ENCODE peak calls at places on chromosomes 11 and 22, in eight cellular contexts. X, Q, P, R, U, W, H and N are unnamed samples.

GRCh38 chr11:86938900-86939880 is 16.0 kb downstream of the FZD4 start:
- DNase-seq in H (no peak), Q (no peak), P (peak), W (no peak), R (no peak), X (no peak), U (no peak), N (peak)

GRCh38 chr11:67617243-67617953 is 10.7 kb downstream of the NDUFV1 start:
- DNase-seq in X (no peak), P (no peak), U (no peak), Q (no peak), R (no peak), W (no peak), H (no peak), N (no peak)

GRCh38 chr11:6606471-6607189 is 3.1 kb downstream of the ILK start:
- DNase-seq in R (peak), U (peak), W (peak), P (peak), H (peak), Q (peak), X (no peak), N (peak)

GRCh38 chr11:1234054-1234720 is 11.3 kb downstream of the MUC5B start:
- DNase-seq in R (peak), Q (peak), W (peak), U (no peak), H (peak), X (peak), P (no peak), N (no peak)

GRCh38 chr11:40387240-40387980 is 1072.0 kb downstream of the LRRC4C start:
- DNase-seq in R (no peak), W (no peak), Q (no peak), H (no peak), X (no peak), P (no peak), U (no peak), N (no peak)

GRCh38 chr22:35539910-35540599 is 576 bp upstream of the RASD2 start:
- DNase-seq in H (peak), U (peak), W (no peak), P (no peak), Q (peak), X (peak), R (peak), N (no peak)

GRCh38 chr11:124863826-124864165 is 1.4 kb upstream of the ROBO3 start:
- DNase-seq in U (no peak), X (no peak), H (no peak), Q (peak), W (no peak), R (no peak), P (no peak), N (no peak)

GRCh38 chr11:122682464-122682863 is 26.9 kb downstream of the UBASH3B start:
- DNase-seq in W (no peak), X (no peak), H (no peak), P (no peak), R (no peak), Q (no peak), U (no peak), N (no peak)

GRCh38 chr11:30683176-30683575 is 97.0 kb upstream of the MPPED2 start:
- DNase-seq in R (no peak), W (no peak), H (no peak), U (no peak), Q (no peak), X (no peak), P (no peak), N (no peak)

GRCh38 chr11:46309669-46310288 is 32.3 kb downstream of the CREB3L1 start:
- DNase-seq in R (no peak), Q (no peak), P (no peak), X (no peak), W (no peak), H (no peak), U (no peak), N (no peak)

GRCh38 chr11:59560290-59560701 is 49.0 kb downstream of the OR4D9 start:
- DNase-seq in U (peak), P (peak), H (peak), Q (no peak), X (peak), R (no peak), W (peak), N (peak)

GRCh38 chr11:59629996-59630395 is 14.4 kb upstream of the OSBP start:
- DNase-seq in R (no peak), W (no peak), H (no peak), U (no peak), P (no peak), Q (no peak), X (no peak), N (no peak)

GRCh38 chr22:49944399-49944891 is 16.1 kb upstream of the PIM3 start:
- DNase-seq in R (no peak), W (no peak), P (no peak), H (no peak), Q (no peak), U (no peak), X (no peak), N (no peak)

GRCh38 chr11:36437413-36437812 is 72.7 kb downstream of the TRAF6 start:
- DNase-seq in H (no peak), X (no peak), U (no peak), P (no peak), R (no peak), Q (no peak), W (no peak), N (no peak)

GRCh38 chr11:83836883-83837654 is 550.9 kb upstream of the CCDC90B start:
- DNase-seq in X (no peak), U (no peak), H (peak), Q (no peak), R (peak), W (no peak), P (peak), N (peak)

GRCh38 chr22:32985899-32986772 is 72.0 kb downstream of the SYN3 start:
- DNase-seq in R (peak), W (peak), U (peak), Q (no peak), P (peak), H (peak), X (no peak), N (peak)

GRCh38 chr11:34300571-34301295 is 57.1 kb downstream of the ABTB2 start:
- DNase-seq in W (no peak), Q (no peak), X (no peak), H (no peak), R (no peak), U (no peak), P (no peak), N (no peak)

GRCh38 chr22:44459041-44459440 is 39.0 kb downstream of the RTL6 start:
- DNase-seq in P (no peak), Q (no peak), R (no peak), U (no peak), W (no peak), X (no peak), H (no peak), N (no peak)

GRCh38 chr11:133153031-133153430 is 379.3 kb downstream of the OPCML start:
- DNase-seq in R (no peak), W (no peak), H (no peak), Q (no peak), P (no peak), X (no peak), U (no peak), N (no peak)

GRCh38 chr22:25729016-25729415 is 13.0 kb upstream of the MYO18B start:
- DNase-seq in X (no peak), Q (no peak), P (no peak), H (no peak), W (no peak), R (no peak), U (no peak), N (no peak)

GRCh38 chr11:45017329-45017728 is 66.6 kb upstream of the TP53I11 start:
- DNase-seq in Q (no peak), X (no peak), H (peak), P (no peak), R (no peak), U (no peak), W (no peak), N (no peak)

GRCh38 chr22:38843716-38844660 is at the start of gene NPTXR:
- DNase-seq in P (no peak), U (no peak), Q (no peak), R (peak), W (no peak), X (peak), H (peak), N (no peak)

GRCh38 chr11:27216268-27217149 is 146.5 kb downstream of the CCDC34 start:
- DNase-seq in H (peak), U (no peak), R (peak), Q (peak), W (no peak), P (peak), X (no peak), N (peak)

GRCh38 chr11:3836903-3837302 is 3.9 kb downstream of the RHOG start:
- DNase-seq in U (peak), Q (peak), X (peak), R (peak), W (no peak), H (no peak), P (no peak), N (no peak)

GRCh38 chr11:283405-284080 is 5.3 kb downstream of the NLRP6 start:
- DNase-seq in H (no peak), X (peak), Q (no peak), W (no peak), R (no peak), U (no peak), P (no peak), N (no peak)

GRCh38 chr11:11512090-11512489 is 109.7 kb downstream of the GALNT18 start:
- DNase-seq in H (no peak), U (no peak), Q (no peak), P (no peak), R (no peak), X (no peak), W (no peak), N (no peak)

GRCh38 chr22:24198682-24199052 is 17.4 kb downstream of the SUSD2 start:
- DNase-seq in U (no peak), W (no peak), H (no peak), P (no peak), Q (no peak), X (no peak), R (no peak), N (no peak)

GRCh38 chr11:4026389-4026788 is 68.2 kb upstream of the RRM1 start:
- DNase-seq in P (no peak), W (no peak), R (no peak), H (no peak), Q (no peak), U (no peak), X (no peak), N (no peak)

GRCh38 chr11:69231466-69232018 is 62.4 kb upstream of the MYEOV start:
- DNase-seq in W (peak), H (no peak), X (no peak), U (no peak), Q (no peak), P (no peak), R (no peak), N (no peak)

GRCh38 chr22:37211075-37211852 is 1.0 kb downstream of the SSTR3 start:
- DNase-seq in Q (peak), R (peak), P (no peak), U (no peak), X (peak), H (no peak), W (peak), N (no peak)

GRCh38 chr11:104106136-104106754 is 57.7 kb downstream of the PDGFD start:
- DNase-seq in R (no peak), Q (no peak), P (no peak), W (no peak), H (no peak), X (no peak), U (no peak), N (peak)

GRCh38 chr11:69312418-69313399 is 18.8 kb downstream of the MYEOV start:
- DNase-seq in U (no peak), Q (peak), R (no peak), P (no peak), X (no peak), H (no peak), W (peak), N (peak)

GRCh38 chr11:124174001-124174400 is 9.1 kb upstream of the OR10D3 start:
- DNase-seq in U (no peak), Q (no peak), H (no peak), W (no peak), P (peak), R (no peak), X (no peak), N (peak)

GRCh38 chr11:1026641-1027482 is 9.7 kb downstream of the MUC6 start:
- DNase-seq in P (no peak), U (no peak), W (no peak), X (no peak), R (no peak), H (no peak), Q (no peak), N (no peak)

GRCh38 chr11:7903940-7904339 is 27.1 kb downstream of the OR10A6 start:
- DNase-seq in P (no peak), Q (no peak), W (no peak), U (no peak), H (no peak), X (no peak), R (no peak), N (no peak)

GRCh38 chr11:7905549-7905948 is 25.5 kb downstream of the OR10A6 start:
- DNase-seq in R (no peak), Q (no peak), X (no peak), H (no peak), P (no peak), U (no peak), W (no peak), N (no peak)

GRCh38 chr11:7906481-7906880 is 24.6 kb downstream of the OR10A6 start:
- DNase-seq in R (no peak), X (no peak), W (no peak), Q (no peak), U (no peak), P (no peak), H (no peak), N (no peak)

GRCh38 chr11:7905961-7906429 is 25.1 kb downstream of the OR10A6 start:
- DNase-seq in H (no peak), P (no peak), U (no peak), R (no peak), Q (peak), X (no peak), W (no peak), N (no peak)

DNA sequence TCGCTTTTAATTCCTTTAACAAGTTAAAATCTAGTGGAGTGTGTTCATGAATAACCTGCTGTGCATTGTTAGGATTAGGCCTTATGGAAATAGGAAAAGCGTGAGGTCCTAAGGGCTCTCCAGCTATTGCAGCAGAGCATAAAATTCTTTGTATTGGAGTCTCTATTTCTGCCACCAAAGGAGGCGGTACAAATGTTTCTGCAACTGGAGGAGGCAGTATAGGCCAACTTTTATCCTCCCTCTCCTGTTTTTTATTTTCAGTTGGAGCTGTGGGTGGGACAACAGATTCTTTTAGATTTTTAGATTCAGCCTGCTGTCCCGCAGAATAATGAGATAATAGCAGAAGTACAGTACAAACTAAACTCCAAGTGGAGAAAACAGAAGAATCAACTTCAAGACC is 26.2 kb downstream of the OR10A6 start:
- DNase-seq in Q (no peak), X (no peak), R (no peak), U (no peak), P (peak), H (no peak), W (no peak), N (peak)
- TF ChIP-seq CTCF in Q (peak), X (no peak), R (no peak), U (no peak), P (no peak), H (peak), W (no peak), N (peak)

DNA sequence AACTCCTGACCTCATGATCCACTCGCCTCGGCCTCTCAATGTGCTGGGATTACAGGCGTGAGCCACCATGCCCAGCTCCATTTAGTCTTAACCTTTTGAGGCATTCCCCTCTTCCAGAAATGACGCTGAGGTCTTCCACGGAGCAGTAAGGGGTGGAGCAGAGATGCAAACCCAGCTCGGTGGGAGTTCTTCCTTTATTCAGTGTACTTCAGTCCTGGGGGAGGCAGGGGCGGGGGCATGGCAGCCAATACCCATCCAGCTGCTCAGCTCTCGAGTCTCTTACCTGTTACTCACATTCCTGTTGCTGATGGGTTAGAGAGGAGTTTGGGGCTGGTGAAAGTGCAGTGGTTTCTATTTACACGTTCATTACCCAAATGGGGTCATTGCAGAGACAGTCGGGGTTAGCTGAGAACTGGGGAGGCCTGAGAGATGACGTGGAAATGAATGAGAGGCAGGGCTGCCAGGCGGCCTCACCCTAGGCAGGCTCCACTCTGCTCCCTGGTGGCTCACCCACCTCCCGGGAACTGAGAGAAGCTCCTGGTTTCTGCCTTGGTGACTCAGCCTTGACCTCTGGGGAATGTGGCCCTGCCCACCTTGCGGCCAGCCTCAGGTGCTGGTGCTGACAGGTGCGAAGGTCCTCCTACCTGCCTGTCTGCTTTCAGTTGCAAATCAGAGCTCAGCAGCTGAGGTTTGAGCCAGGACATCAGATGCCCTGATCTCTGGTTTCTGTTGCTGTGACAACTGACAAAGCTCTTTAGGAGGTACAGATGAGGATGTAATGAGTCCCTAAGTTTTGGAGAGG is 13.4 kb upstream of the ST14 start:
- DNase-seq in R (peak), P (peak), X (no peak), H (no peak), W (no peak), U (no peak), Q (peak), N (no peak)
- TF ChIP-seq CTCF in R (peak), P (peak), X (no peak), H (peak), W (peak), U (no peak), Q (peak), N (peak)

DNA sequence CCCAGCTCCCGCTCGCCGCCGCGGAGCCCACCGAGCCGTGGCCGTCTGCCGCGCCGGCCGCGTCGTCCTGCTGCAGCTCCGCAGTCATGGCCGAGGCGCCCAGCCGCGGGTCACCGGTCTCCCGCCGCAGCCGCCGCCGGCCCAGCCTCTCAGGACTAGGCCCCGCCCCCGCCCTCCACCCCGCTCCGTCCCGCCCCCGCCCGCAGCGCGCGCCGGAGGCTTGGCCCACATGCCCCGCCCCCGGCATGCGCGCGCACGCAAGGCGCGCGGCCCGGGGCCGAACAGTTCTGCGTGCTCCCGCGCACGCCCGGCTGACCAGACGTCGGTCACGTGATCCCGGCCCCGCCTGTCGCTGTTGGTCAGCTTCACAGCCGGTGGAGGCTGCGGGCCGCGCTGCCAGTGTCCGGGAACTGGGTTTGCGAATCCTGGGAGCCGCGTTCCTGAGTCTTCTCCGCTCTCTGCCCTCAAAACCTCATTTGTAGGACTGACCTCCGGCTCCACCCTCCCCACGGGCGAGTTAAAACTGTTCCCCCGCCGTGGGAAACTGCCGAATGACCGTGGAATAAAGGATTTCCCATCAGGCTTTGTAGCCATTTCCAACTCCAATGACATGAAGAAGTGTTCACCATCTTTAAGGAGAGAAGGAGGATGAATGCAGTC is at the start of gene USP28:
- DNase-seq in Q (peak), R (peak), P (peak), U (peak), W (peak), X (peak), H (peak), N (peak)
- TF ChIP-seq CTCF in Q (no peak), R (no peak), P (no peak), U (no peak), W (no peak), X (no peak), H (no peak), N (no peak)

DNA sequence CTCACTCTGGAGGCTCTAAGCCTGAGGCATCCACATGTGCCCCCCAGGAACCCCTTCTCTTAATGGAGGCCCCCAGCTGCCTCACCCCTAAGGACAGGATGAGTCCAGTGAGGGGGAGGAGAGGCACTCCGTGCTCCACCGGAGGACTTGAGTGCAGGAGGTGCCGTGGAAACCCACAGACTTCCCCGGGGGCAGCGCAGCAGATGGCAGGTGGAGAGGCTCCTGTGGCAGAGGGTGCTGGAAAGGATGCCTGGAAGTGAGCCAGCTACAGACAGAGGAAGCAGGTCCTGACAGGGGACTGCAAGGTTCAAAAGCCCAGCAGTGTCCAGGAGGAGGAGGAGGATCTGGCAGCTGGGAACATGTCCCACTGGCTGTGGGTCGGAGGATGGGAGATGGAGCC is 1384.0 kb downstream of the TBC1D22A start:
- DNase-seq in Q (no peak), W (no peak), X (no peak), R (no peak), U (no peak), H (no peak), P (no peak), N (no peak)
- TF ChIP-seq CTCF in Q (no peak), W (no peak), X (no peak), R (no peak), U (no peak), H (no peak), P (no peak), N (no peak)

GRCh38 chr22:17100621-17101020 is 15.8 kb downstream of the IL17RA start:
- DNase-seq in X (no peak), H (no peak), W (no peak), U (no peak), P (no peak), Q (no peak), R (no peak), N (no peak)
- TF ChIP-seq CTCF in X (no peak), H (no peak), W (no peak), U (no peak), P (no peak), Q (no peak), R (no peak), N (no peak)